ENCODE peak calls at places on chromosomes 4 and X, in eight cellular contexts. U is endodermal cell; A is fibroblast of lung; S is CD8-positive, alpha-beta T cell; P is uterus; R is endothelial cell of umbilical vein; E is right lobe of liver; O is WERI-Rb-1. F is an unnamed sample.

GRCh38 chrX:123961268-123962005 is at the start of gene STAG2:
- DNase-seq in R (peak), E (peak), O (peak), S (peak), U (peak), A (peak), P (peak), F (peak)

GRCh38 chrX:109889289-109890006 is 113.5 kb upstream of the TMEM164 start:
- DNase-seq in A (peak), R (no peak), O (no peak), E (peak), S (no peak), P (no peak), U (no peak), F (no peak)

GRCh38 chrX:13598877-13599276 is 29.5 kb downstream of the EGFL6 start:
- DNase-seq in A (no peak), S (no peak), R (peak), E (no peak), O (no peak), U (no peak), P (no peak), F (no peak)

GRCh38 chr4:101647710-101648034 is 142.9 kb upstream of the BANK1 start:
- DNase-seq in U (no peak), P (no peak), S (no peak), O (no peak), R (no peak), A (no peak), E (no peak), F (no peak)

GRCh38 chr4:3202836-3203820 is 45.8 kb upstream of the MSANTD1 start:
- DNase-seq in U (peak), O (no peak), P (peak), A (no peak), R (no peak), E (peak), S (no peak), F (no peak)

GRCh38 chr4:3371038-3371437 is 70.7 kb upstream of the HGFAC start:
- DNase-seq in U (peak), A (peak), R (peak), O (no peak), E (no peak), S (no peak), P (no peak), F (no peak)

GRCh38 chr4:99088485-99089365 is at the start of gene ADH5:
- DNase-seq in O (peak), A (peak), U (peak), S (peak), R (peak), E (peak), P (peak), F (peak)

GRCh38 chrX:74349387-74349786 is 45.4 kb downstream of the ZCCHC13 start:
- DNase-seq in R (no peak), U (no peak), O (no peak), P (no peak), A (peak), S (no peak), E (no peak), F (no peak)

GRCh38 chr4:129623233-129623632 is 527.3 kb downstream of the C4orf33 start:
- DNase-seq in A (no peak), P (no peak), E (no peak), S (no peak), R (no peak), O (no peak), U (no peak), F (no peak)

GRCh38 chrX:49884290-49884862 is 5.1 kb downstream of the USP27X start:
- DNase-seq in O (peak), S (peak), P (peak), E (peak), A (peak), R (peak), U (peak), F (peak)

GRCh38 chr4:170674176-170674575 is 584.4 kb upstream of the AADAT start:
- DNase-seq in R (no peak), S (no peak), O (no peak), A (peak), U (no peak), E (no peak), P (no peak), F (no peak)

GRCh38 chr4:147709999-147710398 is 21.9 kb upstream of the ARHGAP10 start:
- DNase-seq in U (no peak), S (no peak), R (no peak), P (no peak), E (no peak), O (no peak), A (peak), F (no peak)

GRCh38 chrX:77893713-77894112 is 1.5 kb downstream of the MAGT1 start:
- DNase-seq in S (no peak), U (no peak), R (no peak), P (no peak), O (no peak), A (no peak), E (no peak), F (no peak)
- H3K4me3 ChIP-seq in S (peak), U (peak), R (peak), P (no peak), O (no peak), A (peak), E (peak), F (peak)

DNA sequence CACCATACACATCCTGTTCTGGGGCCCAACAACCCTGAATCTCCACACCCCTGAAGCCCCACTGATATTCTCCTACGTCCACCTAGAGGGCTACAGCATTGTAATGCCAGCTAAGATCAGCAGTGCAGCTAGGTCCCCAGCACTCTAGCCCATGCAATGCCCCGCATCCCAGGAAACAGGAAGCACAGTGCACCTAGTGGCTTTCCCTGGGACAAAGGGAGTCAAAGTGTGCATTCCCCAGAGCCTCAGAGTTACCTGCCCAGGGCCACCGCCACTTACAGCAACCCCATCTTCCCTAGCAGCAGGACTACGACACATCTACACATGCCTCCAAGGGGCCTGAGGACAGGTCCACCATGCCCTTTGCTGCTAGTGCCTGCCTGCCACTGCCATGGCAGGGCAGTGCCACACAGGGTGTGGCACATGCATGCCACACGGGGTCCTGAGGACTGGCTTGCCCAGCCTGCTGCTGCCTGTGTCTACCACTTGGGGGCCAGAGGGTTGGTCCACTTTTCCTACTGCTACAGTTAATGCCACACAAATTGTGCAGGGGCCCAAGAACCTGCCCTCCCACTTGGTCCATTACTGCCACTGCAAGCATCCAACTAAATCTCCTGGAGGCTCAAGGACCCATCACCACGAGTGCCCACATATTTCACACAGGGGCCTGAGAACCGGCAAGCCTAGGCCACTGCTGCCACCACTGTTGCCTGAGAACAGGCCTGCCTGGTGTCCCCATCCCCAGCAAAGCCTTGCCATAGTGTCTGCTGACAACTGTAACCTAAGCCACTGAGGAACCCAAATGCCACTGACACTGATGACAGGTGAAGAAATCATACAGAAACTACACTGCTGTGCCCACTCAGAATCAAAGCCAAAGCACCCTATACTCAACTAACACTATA is 23.7 kb downstream of the TLR6 start:
- DNase-seq in A (no peak), O (no peak), S (no peak), U (peak), P (no peak), E (no peak), R (no peak), F (no peak)
- TF ChIP-seq CTCF in A (no peak), O (peak), S (no peak), U (peak), P (no peak), E (no peak), R (no peak), F (no peak)

GRCh38 chr4:51853027-51853682 is 10.2 kb downstream of the DCUN1D4 start:
- DNase-seq in A (peak), R (peak), U (peak), P (no peak), E (peak), S (no peak), O (no peak), F (no peak)
- H3K27ac ChIP-seq in A (peak), R (no peak), U (peak), P (no peak), E (peak), S (no peak), O (no peak), F (no peak)

DNA sequence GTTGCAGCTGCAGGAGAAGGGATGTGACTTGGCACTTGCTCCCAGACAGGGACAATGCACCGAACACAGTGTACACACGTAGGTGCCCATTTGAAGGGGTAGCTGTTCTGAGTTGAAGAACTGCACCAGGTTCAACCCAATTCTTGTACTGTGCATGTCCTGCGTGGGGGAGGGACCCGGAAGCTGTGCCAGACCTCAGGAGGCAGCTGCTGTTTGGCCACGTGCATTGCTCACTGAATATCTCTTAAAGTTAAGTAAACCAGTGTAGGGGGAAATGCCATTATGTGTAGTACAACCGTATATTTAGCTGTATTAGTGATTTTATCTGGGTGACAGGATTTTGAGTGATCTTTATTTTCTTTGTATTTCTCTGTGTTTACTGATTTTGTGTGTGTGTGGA is 12.0 kb upstream of the RBBP7 start:
- DNase-seq in U (peak), R (peak), P (peak), S (no peak), O (peak), E (peak), A (peak), F (no peak)
- H3K4me3 ChIP-seq in U (no peak), R (peak), P (peak), S (no peak), O (peak), E (peak), A (no peak), F (peak)

DNA sequence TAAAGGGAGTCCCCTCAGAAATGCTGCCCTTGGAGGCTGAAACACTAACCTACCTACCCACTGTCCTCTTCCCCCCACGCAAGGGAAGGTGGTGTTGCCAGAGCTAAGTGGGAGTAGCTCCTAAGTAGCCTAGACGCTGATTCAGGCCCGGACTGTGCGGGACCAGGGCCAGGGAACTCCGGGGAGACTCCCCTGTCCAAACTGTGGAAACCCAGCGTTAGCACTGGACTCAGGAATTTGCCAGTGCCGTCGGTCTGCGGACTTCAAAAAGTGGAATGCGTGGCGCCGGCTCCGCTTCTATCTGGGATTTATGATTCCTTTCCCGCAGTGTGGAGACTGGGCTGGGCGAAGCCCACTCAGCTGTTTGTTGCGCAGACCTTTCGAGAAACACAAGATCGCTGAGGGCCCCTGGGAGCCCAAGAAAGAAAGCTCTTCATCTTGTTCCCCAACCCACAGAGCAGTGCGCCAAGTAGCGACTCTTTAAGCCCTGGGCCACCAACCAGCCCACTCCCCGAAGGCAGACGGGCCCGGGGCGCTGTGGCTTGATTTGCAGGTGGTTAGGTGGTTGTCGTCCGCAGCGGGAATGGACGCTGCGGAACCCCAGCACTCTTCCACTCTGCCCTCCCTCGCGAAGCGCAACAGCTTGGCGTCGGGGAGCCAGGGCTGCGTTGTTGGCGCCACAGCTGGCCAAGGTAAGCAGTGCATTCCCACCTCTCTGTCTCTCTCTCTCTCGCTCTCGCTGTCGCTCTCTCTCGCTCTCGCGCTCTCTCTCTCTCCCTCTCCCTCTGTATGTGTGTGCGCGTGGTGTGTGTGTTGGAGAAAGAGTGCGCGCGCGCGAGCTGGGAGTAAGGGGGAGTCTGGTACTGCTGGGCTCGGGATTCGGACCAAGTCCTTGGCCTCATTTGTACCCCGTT is 2.0 kb downstream of the TMEM255A start:
- DNase-seq in P (peak), U (peak), E (peak), S (peak), R (peak), A (peak), O (peak), F (peak)
- TF ChIP-seq CTCF in P (no peak), U (peak), E (peak), S (peak), R (peak), A (peak), O (peak), F (peak)

GRCh38 chr4:169207436-169208089 is 63.2 kb downstream of the SH3RF1 start:
- DNase-seq in A (peak), O (no peak), S (no peak), U (no peak), E (no peak), R (no peak), P (no peak), F (no peak)
- H3K27ac ChIP-seq in A (no peak), O (no peak), S (no peak), U (peak), E (no peak), R (no peak), P (no peak), F (no peak)

GRCh38 chr4:155638195-155638960 is 28.3 kb upstream of the GUCY1A1 start:
- DNase-seq in S (no peak), R (peak), E (no peak), O (no peak), U (no peak), P (no peak), A (no peak), F (no peak)

GRCh38 chr4:155643087-155643486 is 23.6 kb upstream of the GUCY1A1 start:
- DNase-seq in R (no peak), S (no peak), P (no peak), E (no peak), A (no peak), U (no peak), O (no peak), F (no peak)

DNA sequence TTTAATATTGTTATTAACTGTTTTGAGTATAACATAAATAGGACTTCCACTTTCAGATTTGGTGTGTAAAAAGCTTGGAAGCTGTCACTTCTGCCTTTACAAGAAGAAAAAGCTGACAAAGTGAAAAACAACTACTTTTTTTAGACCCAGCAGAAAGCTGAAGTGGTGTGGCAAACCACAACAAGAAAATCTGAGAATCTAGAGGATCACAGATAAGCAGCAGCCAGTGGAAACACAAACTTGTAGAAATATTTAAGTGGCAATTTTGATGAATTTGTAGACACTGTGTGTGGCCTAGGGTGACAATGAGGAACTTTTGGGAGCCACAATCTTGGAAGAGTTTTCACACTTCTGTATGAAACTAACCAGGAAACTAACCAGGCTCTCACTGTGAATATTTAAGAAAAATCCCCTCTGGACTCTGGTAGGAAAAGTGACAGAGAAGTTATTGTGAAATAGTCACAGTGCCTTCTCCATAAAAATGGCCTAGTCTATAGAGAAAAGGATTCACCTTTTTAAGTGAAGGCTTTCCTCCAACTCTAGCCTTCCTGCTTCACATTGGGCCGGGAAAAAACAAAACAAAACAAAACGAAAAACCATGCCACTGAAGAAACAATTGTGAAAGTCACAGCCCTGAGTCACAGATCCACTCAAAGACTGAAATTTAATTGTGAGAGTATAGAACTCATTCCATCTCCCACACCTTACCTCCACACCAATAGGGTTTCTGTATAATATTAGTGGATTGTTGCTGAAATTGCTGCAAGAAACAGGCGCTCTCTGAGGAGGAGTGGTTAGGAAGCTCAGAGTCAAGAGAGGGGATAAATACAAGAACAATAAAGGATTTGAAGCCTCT is 26.7 kb upstream of the GUCY1A1 start:
- DNase-seq in P (no peak), E (no peak), A (peak), S (no peak), U (no peak), O (no peak), R (peak), F (no peak)
- H3K4me3 ChIP-seq in P (no peak), E (no peak), A (no peak), S (no peak), U (no peak), O (no peak), R (no peak), F (no peak)

GRCh38 chr4:100421356-100421978 is 96.4 kb downstream of the EMCN start:
- DNase-seq in S (no peak), U (no peak), A (peak), P (no peak), R (peak), O (no peak), E (no peak), F (no peak)
- TF ChIP-seq CTCF in S (peak), U (peak), A (peak), P (peak), R (peak), O (peak), E (peak), F (peak)

DNA sequence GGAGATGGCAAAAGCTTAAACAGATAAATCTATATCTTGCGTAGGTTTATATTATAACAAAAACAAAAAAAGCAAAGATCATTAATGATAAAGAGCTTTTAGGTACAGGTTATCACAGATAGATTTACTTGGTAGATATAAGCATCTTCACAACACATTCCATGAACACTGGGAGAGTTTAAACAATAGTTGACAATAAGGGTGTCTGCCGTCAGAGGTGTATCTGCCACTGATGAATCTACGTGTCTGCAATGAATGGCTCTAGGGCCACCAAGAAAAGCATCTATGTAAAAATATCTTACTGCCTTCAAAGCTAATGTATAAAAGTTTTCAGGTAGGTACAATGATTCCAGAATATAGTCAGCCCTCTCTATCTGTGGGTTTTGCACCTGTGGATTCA is 43.7 kb downstream of the RASGEF1B start:
- DNase-seq in A (no peak), O (no peak), P (no peak), S (no peak), R (no peak), E (no peak), U (no peak), F (no peak)
- H3K27ac ChIP-seq in A (no peak), O (no peak), P (no peak), S (no peak), R (no peak), E (no peak), U (no peak), F (no peak)

DNA sequence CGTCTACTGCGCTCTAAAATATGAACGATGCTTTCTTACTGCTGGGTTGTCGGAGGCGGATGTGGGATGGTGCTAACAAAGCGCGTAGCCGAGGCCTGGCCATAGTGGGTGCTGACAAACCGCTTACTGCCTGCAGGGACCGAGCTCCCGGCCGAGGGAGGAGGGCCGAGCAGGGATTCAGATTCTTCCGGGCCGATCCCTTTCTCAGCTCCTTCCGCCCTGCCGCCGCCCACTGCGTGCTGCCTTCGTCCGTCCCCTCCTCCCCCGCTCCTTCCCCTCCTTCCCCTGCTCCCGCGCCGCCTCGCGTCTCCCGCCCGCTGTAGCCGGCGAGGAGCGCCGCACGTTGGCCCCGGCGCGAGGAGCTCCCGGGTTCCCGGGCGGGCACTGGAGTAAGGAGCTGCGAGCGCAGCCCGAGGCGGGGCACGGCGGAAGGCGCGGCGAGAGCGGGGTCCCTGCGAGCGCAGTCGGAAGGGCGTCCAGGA is at the start of gene STK32B:
- DNase-seq in A (peak), O (peak), E (peak), S (no peak), P (peak), U (peak), R (peak), F (peak)
- H3K4me3 ChIP-seq in A (peak), O (peak), E (peak), S (peak), P (peak), U (peak), R (peak), F (peak)

F was measured in left lung.